ENCODE peak calls at places on chromosomes 16 and 17, in four cellular contexts. P is LoVo, L is left ventricle myocardium inferior, D is small intestine. R is an unnamed sample.

GRCh38 chr17:46865100-46865499 is 13.7 kb downstream of the WNT9B start:
- DNase-seq in D (no peak), P (no peak), L (no peak), R (no peak)

GRCh38 chr17:77802811-77803220 is 155.7 kb upstream of the TNRC6C start:
- DNase-seq in L (no peak), D (no peak), P (no peak), R (no peak)

GRCh38 chr17:2263183-2263954 is 40.2 kb downstream of the SMG6 start:
- DNase-seq in D (no peak), L (no peak), P (no peak), R (no peak)

GRCh38 chr17:81125573-81126081 is 39.7 kb upstream of the PVALEF start:
- DNase-seq in L (no peak), P (no peak), D (no peak), R (no peak)

GRCh38 chr16:89330177-89330856 is 112.8 kb downstream of the ZNF778 start:
- DNase-seq in D (no peak), P (peak), L (peak), R (peak)

GRCh38 chr17:4938670-4939553 is 934 bp downstream of the SLC25A11 start:
- DNase-seq in P (no peak), L (no peak), D (peak), R (no peak)

GRCh38 chr16:10314811-10315210 is 71.0 kb upstream of the ATF7IP2 start:
- DNase-seq in D (no peak), L (no peak), P (no peak), R (peak)

GRCh38 chr17:16215002-16215272 is 397 bp downstream of the NCOR1 start:
- DNase-seq in D (no peak), P (no peak), L (peak), R (no peak)

GRCh38 chr17:65990593-65990992 is 201.3 kb downstream of the CEP112 start:
- DNase-seq in P (no peak), D (no peak), L (peak), R (no peak)

GRCh38 chr16:69323428-69323827 is 7.0 kb downstream of the PDF start:
- DNase-seq in P (no peak), D (no peak), L (no peak), R (no peak)

GRCh38 chr17:27622914-27623313 is 8.1 kb upstream of the LGALS9 start:
- DNase-seq in L (no peak), P (no peak), D (no peak), R (no peak)

GRCh38 chr16:4021070-4021779 is 95.0 kb downstream of the ADCY9 start:
- DNase-seq in P (peak), D (peak), L (no peak), R (no peak)

GRCh38 chr17:60665602-60666001 is 12.0 kb upstream of the BCAS3 start:
- DNase-seq in P (no peak), D (no peak), L (no peak), R (no peak)

GRCh38 chr17:45905812-45906211 is 11.5 kb downstream of the MAPT start:
- DNase-seq in D (no peak), L (no peak), P (no peak), R (no peak)

GRCh38 chr16:52548261-52549010 is 1.5 kb upstream of the TOX3 start:
- DNase-seq in L (no peak), P (no peak), D (no peak), R (no peak)

GRCh38 chr17:4180791-4181190 is 37.8 kb downstream of the CYB5D2 start:
- DNase-seq in L (peak), D (no peak), P (no peak), R (no peak)

GRCh38 chr17:77748436-77748835 is 210.1 kb upstream of the TNRC6C start:
- DNase-seq in D (no peak), P (no peak), L (no peak), R (no peak)

GRCh38 chr16:88930716-88931115 is 46.3 kb downstream of the CBFA2T3 start:
- DNase-seq in L (no peak), D (no peak), P (no peak), R (no peak)

GRCh38 chr17:78641666-78642065 is 64.5 kb upstream of the DNAH17 start:
- DNase-seq in L (no peak), P (no peak), D (no peak), R (no peak)

GRCh38 chr16:82185012-82185411 is 15.0 kb upstream of the MPHOSPH6 start:
- DNase-seq in L (no peak), D (no peak), P (no peak), R (no peak)

GRCh38 chr17:18039535-18040286 is 503 bp downstream of the GID4 start:
- DNase-seq in P (peak), L (no peak), D (peak), R (peak)

GRCh38 chr17:41547378-41547841 is 19.3 kb upstream of the KRT19 start:
- DNase-seq in L (no peak), P (no peak), D (no peak), R (no peak)

GRCh38 chr16:27665881-27666280 is 115.9 kb downstream of the KATNIP start:
- DNase-seq in L (no peak), D (no peak), P (no peak), R (no peak)

GRCh38 chr17:76082326-76083251 is 3.6 kb downstream of the ZACN start:
- DNase-seq in L (no peak), P (no peak), D (no peak), R (no peak)

GRCh38 chr17:78573955-78574354 is 3.2 kb downstream of the DNAH17 start:
- DNase-seq in L (no peak), D (no peak), P (no peak), R (no peak)

GRCh38 chr17:50533720-50534148 is 1.2 kb downstream of the EPN3 start:
- DNase-seq in D (peak), L (peak), P (no peak), R (no peak)

GRCh38 chr17:60345233-60345632 is 46.7 kb downstream of the USP32 start:
- DNase-seq in D (no peak), P (no peak), L (no peak), R (no peak)

GRCh38 chr16:88924834-88925539 is 52.0 kb downstream of the CBFA2T3 start:
- DNase-seq in L (no peak), D (no peak), P (peak), R (peak)

GRCh38 chr17:39244016-39244599 is 18.4 kb upstream of the STAC2 start:
- DNase-seq in D (no peak), L (no peak), P (no peak), R (no peak)

GRCh38 chr17:51926448-51926847 is 232.1 kb downstream of the CA10 start:
- DNase-seq in P (no peak), L (no peak), D (no peak), R (no peak)

GRCh38 chr17:64572682-64573154 is 65.9 kb downstream of the CEP95 start:
- DNase-seq in D (no peak), P (no peak), L (no peak), R (no peak)

GRCh38 chr16:18062713-18063112 is 273.8 kb downstream of the NPIPA8 start:
- DNase-seq in L (no peak), D (no peak), P (no peak), R (no peak)

GRCh38 chr17:18951941-18952842 is at the start of gene SLC5A10:
- DNase-seq in P (no peak), L (no peak), D (no peak), R (no peak)

R was measured in SW 1271.